ENCODE peak calls at places on chromosomes 1 and 21, in five cellular contexts. One of them, this sample, is unnamed.

GRCh38 chr1:111904478-111905218 is 84.8 kb downstream of the KCND3 start:
- DNase-seq in NCI-H526: peak; percentile 23
- DNase-seq in body of pancreas: no peak
- DNase-seq in iPS-NIHi11: peak; percentile 33
- DNase-seq in nephron progenitor cell: peak; percentile 33
- DNase-seq in this sample: no peak

GRCh38 chr21:29849735-29850176 is 90.0 kb downstream of the GRIK1 start:
- DNase-seq in NCI-H526: peak; percentile 74
- DNase-seq in body of pancreas: peak; percentile 75
- DNase-seq in iPS-NIHi11: peak; percentile 54
- DNase-seq in nephron progenitor cell: peak; percentile 52
- DNase-seq in this sample: peak; percentile 41

GRCh38 chr1:116415699-116416533 is 42.9 kb downstream of the ATP1A1 start:
- DNase-seq in NCI-H526: no peak
- DNase-seq in body of pancreas: peak; percentile 46
- DNase-seq in iPS-NIHi11: no peak
- DNase-seq in nephron progenitor cell: no peak
- DNase-seq in this sample: no peak

GRCh38 chr1:150548632-150549495 is at the start of gene ADAMTSL4:
- DNase-seq in NCI-H526: peak; percentile 95
- DNase-seq in body of pancreas: peak; percentile 72
- DNase-seq in iPS-NIHi11: peak; percentile 81
- DNase-seq in nephron progenitor cell: peak; percentile 77
- DNase-seq in this sample: peak; percentile 68

GRCh38 chr1:84433253-84434080 is 35.2 kb downstream of the DNASE2B start:
- DNase-seq in NCI-H526: peak; percentile 81
- DNase-seq in body of pancreas: peak; percentile 79
- DNase-seq in iPS-NIHi11: peak; percentile 44
- DNase-seq in nephron progenitor cell: peak; percentile 45
- DNase-seq in this sample: peak; percentile 51

GRCh38 chr1:181081399-181081798 is 7.1 kb upstream of the IER5 start:
- DNase-seq in NCI-H526: no peak
- DNase-seq in body of pancreas: no peak
- DNase-seq in iPS-NIHi11: no peak
- DNase-seq in nephron progenitor cell: no peak
- DNase-seq in this sample: no peak

GRCh38 chr1:101081496-101082282 is 56.1 kb upstream of the DPH5 start:
- DNase-seq in NCI-H526: no peak
- DNase-seq in body of pancreas: no peak
- DNase-seq in iPS-NIHi11: no peak
- DNase-seq in nephron progenitor cell: no peak
- DNase-seq in this sample: no peak

GRCh38 chr1:117371436-117372151 is 4.3 kb downstream of the MAN1A2 start:
- DNase-seq in NCI-H526: no peak
- DNase-seq in body of pancreas: peak; percentile 44
- DNase-seq in iPS-NIHi11: no peak
- DNase-seq in nephron progenitor cell: no peak
- DNase-seq in this sample: no peak

GRCh38 chr1:233015965-233016364 is 65.6 kb downstream of the NTPCR start:
- DNase-seq in NCI-H526: no peak
- DNase-seq in body of pancreas: peak; percentile 49
- DNase-seq in iPS-NIHi11: no peak
- DNase-seq in nephron progenitor cell: no peak
- DNase-seq in this sample: no peak

GRCh38 chr1:156640842-156641706 is 843 bp upstream of the BCAN start:
- DNase-seq in NCI-H526: peak; percentile 34
- DNase-seq in body of pancreas: no peak
- DNase-seq in iPS-NIHi11: no peak
- DNase-seq in nephron progenitor cell: no peak
- DNase-seq in this sample: no peak

GRCh38 chr1:171610385-171610784 is 11.7 kb upstream of the MYOCOS start:
- DNase-seq in NCI-H526: no peak
- DNase-seq in body of pancreas: no peak
- DNase-seq in iPS-NIHi11: no peak
- DNase-seq in nephron progenitor cell: no peak
- DNase-seq in this sample: no peak

GRCh38 chr1:151593651-151594625 is 17.9 kb upstream of the SNX27 start:
- DNase-seq in NCI-H526: peak; percentile 98
- DNase-seq in body of pancreas: peak; percentile 90
- DNase-seq in iPS-NIHi11: peak; percentile 91
- DNase-seq in nephron progenitor cell: peak; percentile 84
- DNase-seq in this sample: peak; percentile 73

GRCh38 chr1:53548031-53548491 is 88.9 kb downstream of the DMRTB1 start:
- DNase-seq in NCI-H526: no peak
- DNase-seq in body of pancreas: no peak
- DNase-seq in iPS-NIHi11: peak; percentile 1
- DNase-seq in nephron progenitor cell: peak; percentile 0
- DNase-seq in this sample: no peak

GRCh38 chr21:36550761-36551160 is 70.8 kb upstream of the CLDN14 start:
- DNase-seq in NCI-H526: no peak
- DNase-seq in body of pancreas: no peak
- DNase-seq in iPS-NIHi11: no peak
- DNase-seq in nephron progenitor cell: no peak
- DNase-seq in this sample: no peak

GRCh38 chr1:147509786-147510360 is 31.4 kb upstream of the BCL9 start:
- DNase-seq in NCI-H526: no peak
- DNase-seq in body of pancreas: no peak
- DNase-seq in iPS-NIHi11: no peak
- DNase-seq in nephron progenitor cell: no peak
- DNase-seq in this sample: no peak

GRCh38 chr1:43879414-43879813 is 54.2 kb upstream of the ARTN start:
- DNase-seq in NCI-H526: no peak
- DNase-seq in body of pancreas: no peak
- DNase-seq in iPS-NIHi11: no peak
- DNase-seq in nephron progenitor cell: no peak
- DNase-seq in this sample: no peak

GRCh38 chr1:228899421-228899956 is 164.2 kb downstream of the RHOU start:
- DNase-seq in NCI-H526: no peak
- DNase-seq in body of pancreas: no peak
- DNase-seq in iPS-NIHi11: no peak
- DNase-seq in nephron progenitor cell: no peak
- DNase-seq in this sample: no peak

GRCh38 chr1:110320168-110320518 is 19.0 kb upstream of the RBM15 start:
- DNase-seq in NCI-H526: no peak
- DNase-seq in body of pancreas: no peak
- DNase-seq in iPS-NIHi11: no peak
- DNase-seq in nephron progenitor cell: no peak
- DNase-seq in this sample: no peak

GRCh38 chr1:59685101-59685500 is 129.6 kb upstream of the HOOK1 start:
- DNase-seq in NCI-H526: no peak
- DNase-seq in body of pancreas: no peak
- DNase-seq in iPS-NIHi11: no peak
- DNase-seq in nephron progenitor cell: no peak
- DNase-seq in this sample: no peak

GRCh38 chr1:154760469-154760933 is 109.6 kb downstream of the KCNN3 start:
- DNase-seq in NCI-H526: peak; percentile 97
- DNase-seq in body of pancreas: peak; percentile 75
- DNase-seq in iPS-NIHi11: peak; percentile 92
- DNase-seq in nephron progenitor cell: peak; percentile 91
- DNase-seq in this sample: peak; percentile 79